ENCODE peak calls at places on chromosomes 16 and 17, in eight cellular contexts. One of them, this sample, is unnamed. For H3K4me1, the result is how much of the 10 kb centered on the place peaks cover.

GRCh38 chr17:61157246-61157887 is 242.3 kb upstream of the TBX2 start:
- DNase-seq in IMR-90: peak
- DNase-seq in CD8-positive, alpha-beta memory T cell: no peak
- DNase-seq in OCI-LY7: no peak
- DNase-seq in pancreas: no peak
- DNase-seq in heart left ventricle: peak
- DNase-seq in gastrocnemius medialis: no peak
- DNase-seq in psoas muscle: no peak
- DNase-seq in this sample: no peak

GRCh38 chr17:50638851-50639767 is 4.4 kb downstream of the ABCC3 start:
- DNase-seq in IMR-90: peak
- DNase-seq in CD8-positive, alpha-beta memory T cell: no peak
- DNase-seq in OCI-LY7: no peak
- DNase-seq in pancreas: peak
- DNase-seq in heart left ventricle: peak
- DNase-seq in gastrocnemius medialis: peak
- DNase-seq in psoas muscle: peak
- DNase-seq in this sample: peak

GRCh38 chr17:49510720-49511110 is 15.6 kb downstream of the NGFR start:
- DNase-seq in IMR-90: no peak
- DNase-seq in CD8-positive, alpha-beta memory T cell: no peak
- DNase-seq in OCI-LY7: no peak
- DNase-seq in pancreas: no peak
- DNase-seq in heart left ventricle: no peak
- DNase-seq in gastrocnemius medialis: no peak
- DNase-seq in psoas muscle: no peak
- DNase-seq in this sample: no peak

GRCh38 chr17:62740066-62740465 is 68.0 kb downstream of the MARCHF10 start:
- DNase-seq in IMR-90: peak
- DNase-seq in CD8-positive, alpha-beta memory T cell: no peak
- DNase-seq in OCI-LY7: no peak
- DNase-seq in pancreas: no peak
- DNase-seq in heart left ventricle: no peak
- DNase-seq in gastrocnemius medialis: no peak
- DNase-seq in psoas muscle: no peak
- DNase-seq in this sample: no peak

GRCh38 chr17:74767111-74767516 is 9.0 kb downstream of the NAT9 start:
- DNase-seq in IMR-90: no peak
- DNase-seq in CD8-positive, alpha-beta memory T cell: no peak
- DNase-seq in OCI-LY7: no peak
- DNase-seq in pancreas: no peak
- DNase-seq in heart left ventricle: no peak
- DNase-seq in gastrocnemius medialis: no peak
- DNase-seq in psoas muscle: no peak
- DNase-seq in this sample: no peak

GRCh38 chr16:55073830-55074229 is 143.2 kb downstream of the IRX5 start:
- DNase-seq in IMR-90: no peak
- DNase-seq in CD8-positive, alpha-beta memory T cell: no peak
- DNase-seq in OCI-LY7: no peak
- DNase-seq in pancreas: no peak
- DNase-seq in heart left ventricle: no peak
- DNase-seq in gastrocnemius medialis: no peak
- DNase-seq in psoas muscle: no peak
- DNase-seq in this sample: no peak

GRCh38 chr16:9012848-9013507 is 49.3 kb upstream of the USP7 start:
- DNase-seq in IMR-90: no peak
- DNase-seq in CD8-positive, alpha-beta memory T cell: no peak
- DNase-seq in OCI-LY7: no peak
- DNase-seq in pancreas: no peak
- DNase-seq in heart left ventricle: no peak
- DNase-seq in gastrocnemius medialis: no peak
- DNase-seq in psoas muscle: no peak
- DNase-seq in this sample: peak

GRCh38 chr16:50360033-50360778 is 8.6 kb downstream of the BRD7 start:
- DNase-seq in IMR-90: peak
- DNase-seq in CD8-positive, alpha-beta memory T cell: no peak
- DNase-seq in OCI-LY7: no peak
- DNase-seq in pancreas: peak
- DNase-seq in heart left ventricle: no peak
- DNase-seq in gastrocnemius medialis: no peak
- DNase-seq in psoas muscle: no peak
- DNase-seq in this sample: no peak

GRCh38 chr16:1420111-1420539 is 422 bp downstream of the UQCC4 start:
- DNase-seq in IMR-90: no peak
- DNase-seq in CD8-positive, alpha-beta memory T cell: no peak
- DNase-seq in OCI-LY7: no peak
- DNase-seq in pancreas: no peak
- DNase-seq in heart left ventricle: no peak
- DNase-seq in gastrocnemius medialis: no peak
- DNase-seq in psoas muscle: peak
- DNase-seq in this sample: no peak

GRCh38 chr17:21304091-21304490 is 19.6 kb downstream of the MAP2K3 start:
- DNase-seq in IMR-90: no peak
- DNase-seq in CD8-positive, alpha-beta memory T cell: no peak
- DNase-seq in OCI-LY7: no peak
- DNase-seq in pancreas: peak
- DNase-seq in heart left ventricle: no peak
- DNase-seq in gastrocnemius medialis: no peak
- DNase-seq in psoas muscle: peak
- DNase-seq in this sample: no peak

GRCh38 chr16:71540-72341 is 690 bp downstream of the RHBDF1 start:
- DNase-seq in IMR-90: peak
- DNase-seq in CD8-positive, alpha-beta memory T cell: no peak
- DNase-seq in OCI-LY7: no peak
- DNase-seq in pancreas: peak
- DNase-seq in heart left ventricle: peak
- DNase-seq in gastrocnemius medialis: peak
- DNase-seq in psoas muscle: peak
- DNase-seq in this sample: peak

GRCh38 chr16:68286153-68287074 is 22.1 kb downstream of the SLC7A6 start:
- DNase-seq in IMR-90: no peak
- DNase-seq in CD8-positive, alpha-beta memory T cell: peak
- DNase-seq in OCI-LY7: peak
- DNase-seq in pancreas: no peak
- DNase-seq in heart left ventricle: no peak
- DNase-seq in gastrocnemius medialis: no peak
- DNase-seq in psoas muscle: no peak
- DNase-seq in this sample: no peak

GRCh38 chr16:50146479-50147435 is 6.3 kb upstream of the TENT4B start:
- DNase-seq in IMR-90: no peak
- DNase-seq in CD8-positive, alpha-beta memory T cell: no peak
- DNase-seq in OCI-LY7: no peak
- DNase-seq in pancreas: no peak
- DNase-seq in heart left ventricle: no peak
- DNase-seq in gastrocnemius medialis: no peak
- DNase-seq in psoas muscle: no peak
- DNase-seq in this sample: peak

GRCh38 chr17:3765981-3766380 is 35.0 kb downstream of the ITGAE start:
- DNase-seq in IMR-90: no peak
- DNase-seq in CD8-positive, alpha-beta memory T cell: no peak
- DNase-seq in OCI-LY7: no peak
- DNase-seq in pancreas: no peak
- DNase-seq in heart left ventricle: no peak
- DNase-seq in gastrocnemius medialis: no peak
- DNase-seq in psoas muscle: no peak
- DNase-seq in this sample: no peak

GRCh38 chr16:51773051-51773450 is 622.0 kb upstream of the SALL1 start:
- DNase-seq in IMR-90: no peak
- DNase-seq in CD8-positive, alpha-beta memory T cell: no peak
- DNase-seq in OCI-LY7: no peak
- DNase-seq in pancreas: no peak
- DNase-seq in heart left ventricle: no peak
- DNase-seq in gastrocnemius medialis: no peak
- DNase-seq in psoas muscle: no peak
- DNase-seq in this sample: no peak

GRCh38 chr16:69741951-69742904 is 12.5 kb downstream of the NOB1 start:
- DNase-seq in IMR-90: peak
- DNase-seq in CD8-positive, alpha-beta memory T cell: no peak
- DNase-seq in OCI-LY7: no peak
- DNase-seq in pancreas: peak
- DNase-seq in heart left ventricle: peak
- DNase-seq in gastrocnemius medialis: peak
- DNase-seq in psoas muscle: peak
- DNase-seq in this sample: peak

GRCh38 chr16:53511403-53512280 is 8.6 kb upstream of the AKTIP start:
- DNase-seq in IMR-90: no peak
- DNase-seq in CD8-positive, alpha-beta memory T cell: no peak
- DNase-seq in OCI-LY7: no peak
- DNase-seq in pancreas: peak
- DNase-seq in heart left ventricle: no peak
- DNase-seq in gastrocnemius medialis: no peak
- DNase-seq in psoas muscle: no peak
- DNase-seq in this sample: no peak

GRCh38 chr17:37041931-37042330 is 93.2 kb downstream of the AATF start:
- DNase-seq in IMR-90: no peak
- DNase-seq in CD8-positive, alpha-beta memory T cell: no peak
- DNase-seq in OCI-LY7: no peak
- DNase-seq in pancreas: no peak
- DNase-seq in heart left ventricle: no peak
- DNase-seq in gastrocnemius medialis: no peak
- DNase-seq in psoas muscle: no peak
- DNase-seq in this sample: no peak

GRCh38 chr17:3659541-3660111 is 8.8 kb downstream of the TAX1BP3 start:
- DNase-seq in IMR-90: peak
- DNase-seq in CD8-positive, alpha-beta memory T cell: no peak
- DNase-seq in OCI-LY7: no peak
- DNase-seq in pancreas: peak
- DNase-seq in heart left ventricle: peak
- DNase-seq in gastrocnemius medialis: peak
- DNase-seq in psoas muscle: peak
- DNase-seq in this sample: peak

GRCh38 chr17:52660692-52661091 is 502.2 kb upstream of the CA10 start:
- DNase-seq in IMR-90: no peak
- DNase-seq in CD8-positive, alpha-beta memory T cell: no peak
- DNase-seq in OCI-LY7: no peak
- DNase-seq in pancreas: no peak
- DNase-seq in heart left ventricle: no peak
- DNase-seq in gastrocnemius medialis: no peak
- DNase-seq in psoas muscle: no peak
- DNase-seq in this sample: peak

GRCh38 chr16:88330971-88331890 is 51.5 kb upstream of the ZNF469 start:
- DNase-seq in IMR-90: no peak
- DNase-seq in CD8-positive, alpha-beta memory T cell: no peak
- DNase-seq in OCI-LY7: no peak
- DNase-seq in pancreas: no peak
- DNase-seq in heart left ventricle: no peak
- DNase-seq in gastrocnemius medialis: no peak
- DNase-seq in psoas muscle: no peak
- DNase-seq in this sample: no peak

DNA sequence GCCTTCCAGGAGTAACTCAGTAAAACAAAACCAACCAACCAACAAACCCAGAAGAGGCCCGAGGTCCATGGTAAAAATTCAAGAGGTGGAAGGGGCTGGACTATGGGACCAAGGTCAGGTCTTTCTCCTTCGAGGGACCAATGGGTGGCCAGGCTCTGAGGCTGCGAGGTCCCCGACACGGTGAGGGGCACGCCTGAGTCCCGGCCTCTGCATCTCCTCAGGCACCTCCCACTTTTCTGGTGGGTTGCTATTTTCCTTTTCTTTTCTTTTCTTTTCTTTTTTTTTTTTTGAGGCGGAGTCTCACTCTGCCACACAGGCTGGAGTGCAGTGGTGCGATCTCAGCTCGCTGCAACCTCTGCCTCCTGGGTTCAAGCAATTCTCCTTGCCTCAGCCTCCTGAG is 18.0 kb downstream of the CD7 start:
- DNase-seq in IMR-90: no peak
- DNase-seq in CD8-positive, alpha-beta memory T cell: peak
- DNase-seq in OCI-LY7: no peak
- DNase-seq in pancreas: no peak
- DNase-seq in heart left ventricle: no peak
- DNase-seq in gastrocnemius medialis: no peak
- DNase-seq in psoas muscle: no peak
- DNase-seq in this sample: no peak
- H3K4me1 ChIP-seq in IMR-90: under half
- H3K4me1 ChIP-seq in CD8-positive, alpha-beta memory T cell: half or more
- H3K4me1 ChIP-seq in OCI-LY7: under half
- H3K4me1 ChIP-seq in pancreas: under half
- H3K4me1 ChIP-seq in heart left ventricle: under half
- H3K4me1 ChIP-seq in gastrocnemius medialis: under half
- H3K4me1 ChIP-seq in psoas muscle: under half
- H3K4me1 ChIP-seq in this sample: under half

DNA sequence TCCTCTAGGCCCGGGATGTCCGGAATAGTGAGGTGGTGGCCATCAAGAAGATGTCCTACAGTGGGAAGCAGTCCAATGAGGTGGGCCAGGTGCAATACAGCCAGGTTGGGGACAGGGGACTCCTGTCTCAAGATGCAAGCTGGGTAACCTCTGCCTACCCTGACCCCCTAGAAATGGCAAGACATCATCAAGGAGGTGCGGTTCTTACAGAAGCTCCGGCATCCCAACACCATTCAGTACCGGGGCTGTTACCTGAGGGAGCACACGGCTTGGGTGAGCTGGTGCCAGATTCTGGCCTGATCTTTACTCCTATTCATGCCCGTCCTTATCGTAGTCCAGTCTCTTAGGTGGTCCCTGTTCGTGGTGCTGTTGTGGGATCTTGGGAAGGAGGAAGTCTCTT is 4.4 kb downstream of the TAOK2 start:
- DNase-seq in IMR-90: no peak
- DNase-seq in CD8-positive, alpha-beta memory T cell: no peak
- DNase-seq in OCI-LY7: no peak
- DNase-seq in pancreas: no peak
- DNase-seq in heart left ventricle: no peak
- DNase-seq in gastrocnemius medialis: no peak
- DNase-seq in psoas muscle: no peak
- DNase-seq in this sample: no peak
- H3K27ac ChIP-seq in IMR-90: no peak
- H3K27ac ChIP-seq in CD8-positive, alpha-beta memory T cell: no peak
- H3K27ac ChIP-seq in OCI-LY7: no peak
- H3K27ac ChIP-seq in pancreas: no peak
- H3K27ac ChIP-seq in heart left ventricle: peak
- H3K27ac ChIP-seq in gastrocnemius medialis: peak
- H3K27ac ChIP-seq in psoas muscle: peak
- H3K27ac ChIP-seq in this sample: no peak

GRCh38 chr17:47278561-47278960 is 24.9 kb downstream of the ITGB3 start:
- DNase-seq in IMR-90: no peak
- DNase-seq in CD8-positive, alpha-beta memory T cell: no peak
- DNase-seq in OCI-LY7: no peak
- DNase-seq in pancreas: no peak
- DNase-seq in heart left ventricle: no peak
- DNase-seq in gastrocnemius medialis: no peak
- DNase-seq in psoas muscle: no peak
- DNase-seq in this sample: no peak
- H3K4me3 ChIP-seq in IMR-90: no peak
- H3K4me3 ChIP-seq in CD8-positive, alpha-beta memory T cell: no peak
- H3K4me3 ChIP-seq in OCI-LY7: peak
- H3K4me3 ChIP-seq in pancreas: no peak
- H3K4me3 ChIP-seq in heart left ventricle: no peak
- H3K4me3 ChIP-seq in gastrocnemius medialis: no peak
- H3K4me3 ChIP-seq in psoas muscle: no peak
- H3K4me3 ChIP-seq in this sample: no peak

GRCh38 chr17:72122668-72123495 is 2.1 kb downstream of the SOX9 start:
- DNase-seq in IMR-90: peak
- DNase-seq in CD8-positive, alpha-beta memory T cell: no peak
- DNase-seq in OCI-LY7: no peak
- DNase-seq in pancreas: peak
- DNase-seq in heart left ventricle: no peak
- DNase-seq in gastrocnemius medialis: no peak
- DNase-seq in psoas muscle: peak
- DNase-seq in this sample: peak
- H3K4me1 ChIP-seq in IMR-90: under half
- H3K4me1 ChIP-seq in CD8-positive, alpha-beta memory T cell: under half
- H3K4me1 ChIP-seq in OCI-LY7: under half
- H3K4me1 ChIP-seq in pancreas: under half
- H3K4me1 ChIP-seq in heart left ventricle: under half
- H3K4me1 ChIP-seq in gastrocnemius medialis: under half
- H3K4me1 ChIP-seq in psoas muscle: under half
- H3K4me1 ChIP-seq in this sample: under half